ENCODE peak calls at places on chromosomes 1 and 21, in nine cellular contexts. N is psoas muscle, X is H9, P is hepatocyte, W is OCI-LY7, Z is ovary, L is ascending aorta, C is right lobe of liver, B is cardiac muscle cell. D is an unnamed sample. For H3K4me1, the result is how much of the 10 kb centered on the place peaks cover.

GRCh38 chr1:243745361-243745760 is 104.7 kb downstream of the AKT3 start:
- DNase-seq in X (no peak), C (no peak), N (no peak), P (no peak), L (no peak), B (peak), W (no peak), Z (no peak), D (no peak)

GRCh38 chr1:44788120-44788860 is at the start of gene BEST4:
- DNase-seq in X (no peak), Z (no peak), L (no peak), N (no peak), P (no peak), W (no peak), B (no peak), C (no peak), D (no peak)

GRCh38 chr21:36035381-36035791 is 24.9 kb downstream of the SETD4 start:
- DNase-seq in Z (no peak), P (peak), L (no peak), C (no peak), B (no peak), W (no peak), X (peak), N (no peak), D (no peak)

GRCh38 chr1:198359024-198359653 is 181.3 kb downstream of the ATP6V1G3 start:
- DNase-seq in W (peak), Z (no peak), L (no peak), X (no peak), B (peak), N (no peak), P (peak), C (no peak), D (no peak)

GRCh38 chr1:20138346-20138745 is 777 bp upstream of the PLA2G2F start:
- DNase-seq in C (no peak), N (no peak), X (no peak), W (no peak), B (no peak), Z (no peak), L (no peak), P (no peak), D (no peak)

GRCh38 chr21:44199448-44199847 is 41.3 kb downstream of the ICOSLG start:
- DNase-seq in P (peak), B (no peak), Z (no peak), W (peak), X (peak), N (no peak), C (no peak), L (no peak), D (no peak)

GRCh38 chr1:107952989-107953388 is 12.0 kb downstream of the VAV3 start:
- DNase-seq in C (no peak), Z (no peak), W (peak), P (no peak), X (no peak), N (no peak), B (peak), L (no peak), D (no peak)

GRCh38 chr1:206476058-206476457 is 5.8 kb downstream of the IKBKE start:
- DNase-seq in C (no peak), W (no peak), B (no peak), N (no peak), P (no peak), L (no peak), Z (no peak), X (no peak), D (no peak)

GRCh38 chr21:32908529-32908928 is 117.2 kb upstream of the OLIG2 start:
- DNase-seq in L (no peak), B (no peak), Z (no peak), N (no peak), P (no peak), C (no peak), W (no peak), X (no peak), D (no peak)

GRCh38 chr1:47637111-47637685 is 199.4 kb downstream of the FOXD2 start:
- DNase-seq in B (peak), N (no peak), W (no peak), C (no peak), Z (no peak), L (no peak), X (no peak), P (no peak), D (no peak)

GRCh38 chr1:225962440-225962975 is 21.5 kb upstream of the LEFTY2 start:
- DNase-seq in B (peak), P (peak), C (peak), W (peak), X (peak), N (no peak), L (no peak), Z (no peak), D (peak)

GRCh38 chr1:47658161-47658920 is 220.5 kb downstream of the FOXD2 start:
- DNase-seq in P (no peak), L (peak), W (no peak), Z (no peak), N (no peak), X (peak), B (no peak), C (no peak), D (no peak)

GRCh38 chr1:115975569-115976061 is 698 bp upstream of the SLC22A15 start:
- DNase-seq in Z (no peak), X (no peak), W (no peak), P (no peak), L (no peak), N (no peak), B (no peak), C (no peak), D (no peak)

GRCh38 chr1:91804546-91805023 is 81.4 kb downstream of the TGFBR3 start:
- DNase-seq in W (no peak), L (no peak), P (no peak), N (no peak), Z (no peak), B (peak), X (no peak), C (no peak), D (peak)

GRCh38 chr1:14320986-14321385 is 277.5 kb upstream of the KAZN start:
- DNase-seq in Z (no peak), P (no peak), X (no peak), L (no peak), N (no peak), C (no peak), W (peak), B (no peak), D (no peak)

DNA sequence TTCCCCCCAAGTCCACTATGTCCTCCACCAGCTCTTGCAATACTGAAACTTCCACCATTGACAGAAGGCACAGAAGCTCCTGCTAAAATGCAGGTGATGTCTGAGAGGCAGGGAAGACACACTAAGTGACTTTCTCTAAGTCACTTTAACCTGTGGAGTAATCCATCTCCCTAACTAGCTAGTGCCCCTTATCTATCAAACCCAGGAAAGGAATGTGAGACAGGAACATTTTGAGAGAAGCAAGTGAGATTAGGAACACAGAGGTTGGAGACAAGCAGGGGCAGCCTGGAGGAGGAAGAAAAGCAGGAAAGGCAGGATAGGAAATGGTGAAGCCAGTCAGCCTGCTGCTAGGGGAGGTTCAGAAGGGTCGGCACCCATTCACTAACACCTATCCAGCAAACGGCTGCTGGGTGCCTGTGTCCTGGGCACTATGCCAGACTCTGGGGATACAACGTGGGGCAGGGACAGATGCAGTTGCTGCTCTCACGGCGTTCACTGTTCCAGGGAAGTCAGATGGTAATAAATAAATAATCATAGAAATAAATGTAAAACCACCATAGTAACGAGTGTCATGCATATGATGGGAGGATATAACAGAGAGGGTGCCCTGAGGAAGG is 7.0 kb downstream of the GPA33 start:
- DNase-seq in B (no peak), P (no peak), N (no peak), X (no peak), C (no peak), W (no peak), Z (no peak), L (no peak), D (no peak)
- H3K4me1 ChIP-seq in B (under half), P (under half), N (under half), X (under half), C (under half), W (under half), Z (under half), L (under half), D (under half)

GRCh38 chr1:227733309-227733705 is 1.8 kb downstream of the JMJD4 start:
- DNase-seq in B (no peak), C (no peak), Z (no peak), L (no peak), P (no peak), N (peak), X (peak), W (no peak), D (no peak)
- H3K4me1 ChIP-seq in B (under half), C (under half), Z (under half), L (under half), P (under half), N (under half), X (under half), W (under half), D (under half)

GRCh38 chr1:183872406-183872805 is 67.5 kb downstream of the RGL1 start:
- DNase-seq in P (no peak), Z (no peak), X (no peak), C (no peak), B (peak), L (no peak), W (no peak), N (no peak), D (no peak)
- H3K4me1 ChIP-seq in P (half or more), Z (under half), X (under half), C (under half), B (under half), L (under half), W (under half), N (under half), D (under half)

GRCh38 chr1:22739648-22740385 is 29.2 kb downstream of the EPHB2 start:
- DNase-seq in P (peak), C (no peak), Z (peak), W (no peak), N (no peak), X (no peak), L (peak), B (peak), D (peak)
- H3K4me1 ChIP-seq in P (under half), C (under half), Z (under half), W (under half), N (under half), X (under half), L (under half), B (under half), D (under half)

D was measured in Peyer's patch.